ENCODE peak calls at places on chromosomes 11 and 22, in ten cellular contexts. H, A, Y, W, J, L, Q, S, V and B are unnamed samples.

GRCh38 chr22:48636746-48637145 is 1190.9 kb downstream of the BRD1 start:
- DNase-seq in H (no peak), A (no peak), Y (no peak), W (no peak), J (no peak), L (no peak), Q (no peak), S (no peak), V (no peak), B (no peak)

GRCh38 chr22:26462971-26463661 is 20.5 kb downstream of the HPS4 start:
- DNase-seq in H (no peak), A (no peak), Y (no peak), W (no peak), J (peak), L (no peak), Q (no peak), S (no peak), V (peak), B (no peak)

GRCh38 chr11:66133216-66133775 is 63.2 kb downstream of the PACS1 start:
- DNase-seq in H (no peak), A (no peak), Y (no peak), W (no peak), J (no peak), L (no peak), Q (no peak), S (no peak), V (no peak), B (no peak)

GRCh38 chr22:37491106-37491505 is 4.9 kb upstream of the MFNG start:
- DNase-seq in H (no peak), A (no peak), Y (no peak), W (no peak), J (no peak), L (no peak), Q (no peak), S (no peak), V (no peak), B (no peak)

GRCh38 chr11:72591785-72592490 is 82.3 kb downstream of the PDE2A start:
- DNase-seq in H (peak), A (peak), Y (no peak), W (peak), J (no peak), L (no peak), Q (peak), S (no peak), V (no peak), B (peak)

GRCh38 chr22:22069450-22070370 is 87.1 kb upstream of the TOP3B start:
- DNase-seq in H (no peak), A (no peak), Y (no peak), W (no peak), J (no peak), L (no peak), Q (no peak), S (no peak), V (no peak), B (no peak)

GRCh38 chr11:82191690-82192089 is 542.0 kb downstream of the FAM181B start:
- DNase-seq in H (no peak), A (no peak), Y (no peak), W (no peak), J (no peak), L (no peak), Q (no peak), S (no peak), V (no peak), B (no peak)

GRCh38 chr22:22507743-22508273 is 734 bp downstream of the ZNF280B start:
- DNase-seq in H (no peak), A (no peak), Y (no peak), W (no peak), J (no peak), L (no peak), Q (no peak), S (no peak), V (peak), B (no peak)

GRCh38 chr11:2444301-2445106 is at the start of the genes KCNQ1 and TRPM5:
- DNase-seq in H (peak), A (peak), Y (no peak), W (peak), J (peak), L (peak), Q (peak), S (peak), V (no peak), B (peak)

GRCh38 chr22:38075105-38075825 is 8.7 kb downstream of the SLC16A8 start:
- DNase-seq in H (no peak), A (no peak), Y (no peak), W (no peak), J (no peak), L (no peak), Q (no peak), S (no peak), V (no peak), B (no peak)

GRCh38 chr11:81744336-81745116 is 989.1 kb downstream of the FAM181B start:
- DNase-seq in H (no peak), A (no peak), Y (no peak), W (no peak), J (no peak), L (no peak), Q (no peak), S (no peak), V (no peak), B (no peak)

GRCh38 chr22:40247976-40248375 is 70.3 kb downstream of the TNRC6B start:
- DNase-seq in H (no peak), A (peak), Y (no peak), W (peak), J (no peak), L (no peak), Q (peak), S (no peak), V (no peak), B (peak)

GRCh38 chr11:47033439-47033838 is 96.9 kb downstream of the CSTPP1 start:
- DNase-seq in H (no peak), A (no peak), Y (no peak), W (no peak), J (no peak), L (no peak), Q (no peak), S (no peak), V (no peak), B (no peak)

GRCh38 chr11:92929168-92930053 is 40.0 kb upstream of the MTNR1B start:
- DNase-seq in H (no peak), A (no peak), Y (no peak), W (no peak), J (no peak), L (no peak), Q (no peak), S (no peak), V (no peak), B (no peak)

GRCh38 chr22:38271927-38272372 is 860 bp downstream of the TMEM184B start:
- DNase-seq in H (peak), A (no peak), Y (no peak), W (peak), J (no peak), L (no peak), Q (no peak), S (no peak), V (peak), B (no peak)

GRCh38 chr22:40094449-40094848 is 83.3 kb upstream of the TNRC6B start:
- DNase-seq in H (no peak), A (no peak), Y (no peak), W (no peak), J (no peak), L (no peak), Q (no peak), S (no peak), V (peak), B (peak)

GRCh38 chr11:128988224-128988970 is 45.7 kb upstream of the TP53AIP1 start:
- DNase-seq in H (no peak), A (no peak), Y (no peak), W (no peak), J (no peak), L (no peak), Q (no peak), S (no peak), V (no peak), B (no peak)

GRCh38 chr22:27842236-27842993 is 40.9 kb upstream of the MN1 start:
- DNase-seq in H (no peak), A (no peak), Y (no peak), W (no peak), J (no peak), L (no peak), Q (no peak), S (no peak), V (no peak), B (no peak)

GRCh38 chr11:111185259-111185658 is 60.3 kb upstream of the POU2AF2 start:
- DNase-seq in H (no peak), A (no peak), Y (no peak), W (no peak), J (no peak), L (no peak), Q (no peak), S (no peak), V (peak), B (no peak)

GRCh38 chr11:68369756-68370155 is 57.4 kb downstream of the LRP5 start:
- DNase-seq in H (no peak), A (no peak), Y (no peak), W (no peak), J (no peak), L (peak), Q (no peak), S (no peak), V (no peak), B (no peak)

GRCh38 chr11:20443596-20443995 is 56.1 kb downstream of the PRMT3 start:
- DNase-seq in H (peak), A (no peak), Y (no peak), W (no peak), J (peak), L (no peak), Q (no peak), S (no peak), V (peak), B (peak)

GRCh38 chr11:69471329-69472052 is 10.0 kb upstream of the LINC01488 start:
- DNase-seq in H (no peak), A (no peak), Y (peak), W (no peak), J (no peak), L (peak), Q (no peak), S (no peak), V (peak), B (no peak)

GRCh38 chr11:84865257-84865656 is 761.9 kb downstream of the DLG2 start:
- DNase-seq in H (no peak), A (no peak), Y (no peak), W (no peak), J (no peak), L (no peak), Q (no peak), S (no peak), V (no peak), B (no peak)

GRCh38 chr22:47168900-47169800 is 406.7 kb downstream of the TBC1D22A start:
- DNase-seq in H (no peak), A (no peak), Y (no peak), W (no peak), J (no peak), L (no peak), Q (peak), S (no peak), V (peak), B (no peak)